ENCODE peak calls at places on chromosomes 11 and 22, in five cellular contexts. X is AG04450, U is natural killer cell, S is cardiac muscle cell, B is Caki2. V is an unnamed sample.

GRCh38 chr22:24427500-24428164 is at the start of gene ADORA2A:
- DNase-seq in X (no peak), B (no peak), S (no peak), U (peak), V (no peak)

GRCh38 chr11:12318791-12319733 is 58.3 kb upstream of the PARVA start:
- DNase-seq in S (no peak), U (no peak), X (peak), B (no peak), V (peak)

GRCh38 chr11:5737091-5737490 is 843 bp downstream of the OR56B1 start:
- DNase-seq in X (peak), U (no peak), B (no peak), S (no peak), V (no peak)

GRCh38 chr11:28822596-28822995 is 714.4 kb downstream of the METTL15 start:
- DNase-seq in X (no peak), S (no peak), B (no peak), U (no peak), V (no peak)

GRCh38 chr22:31998784-31999435 is 44.2 kb upstream of the SLC5A1 start:
- DNase-seq in B (no peak), X (no peak), U (no peak), S (no peak), V (no peak)

GRCh38 chr11:104997288-104997687 is 25.7 kb downstream of the CASP5 start:
- DNase-seq in B (no peak), S (no peak), X (no peak), U (no peak), V (peak)

GRCh38 chr11:34564406-34564805 is 50.8 kb upstream of the ELF5 start:
- DNase-seq in U (no peak), B (no peak), X (no peak), S (no peak), V (no peak)

GRCh38 chr11:102047305-102047924 is at the start of gene CFAP300:
- DNase-seq in B (peak), X (no peak), U (no peak), S (peak), V (peak)

GRCh38 chr11:99154277-99154676 is 133.5 kb downstream of the CNTN5 start:
- DNase-seq in B (no peak), U (no peak), X (no peak), S (no peak), V (no peak)

GRCh38 chr11:86115542-86116385 is 46.9 kb upstream of the PICALM start:
- DNase-seq in S (no peak), X (no peak), U (no peak), B (peak), V (no peak)

GRCh38 chr22:39664485-39665200 is 94.1 kb downstream of the CACNA1I start:
- DNase-seq in U (no peak), B (no peak), X (no peak), S (peak), V (peak)

GRCh38 chr22:21762712-21763581 is 27.4 kb upstream of the YPEL1 start:
- DNase-seq in U (peak), B (no peak), X (no peak), S (no peak), V (no peak)

GRCh38 chr22:45870011-45870410 is 107.0 kb downstream of the WNT7B start:
- DNase-seq in B (no peak), S (no peak), U (no peak), X (no peak), V (no peak)

GRCh38 chr11:44208976-44209603 is 100.8 kb downstream of the ALX4 start:
- DNase-seq in X (no peak), S (no peak), U (no peak), B (no peak), V (peak)

GRCh38 chr22:32996702-32997101 is 61.5 kb downstream of the SYN3 start:
- DNase-seq in X (no peak), U (no peak), B (no peak), S (no peak), V (no peak)

GRCh38 chr11:58616594-58616993 is 5.9 kb upstream of the CNTF start:
- DNase-seq in U (no peak), X (peak), S (no peak), B (no peak), V (peak)

GRCh38 chr11:8567597-8568198 is 26.3 kb downstream of the STK33 start:
- DNase-seq in S (no peak), U (no peak), X (no peak), B (peak), V (no peak)

GRCh38 chr11:46877580-46877979 is 31.5 kb upstream of the CKAP5 start:
- DNase-seq in S (no peak), B (no peak), U (no peak), X (no peak), V (no peak)

GRCh38 chr11:35943761-35944502 is at the start of gene LDLRAD3:
- DNase-seq in S (peak), U (peak), B (peak), X (peak), V (peak)

GRCh38 chr22:32904044-32904443 is 102.5 kb downstream of the TIMP3 start:
- DNase-seq in U (no peak), X (no peak), S (peak), B (peak), V (peak)

GRCh38 chr11:76260296-76260695 is 54.0 kb upstream of the WNT11 start:
- DNase-seq in S (no peak), X (no peak), U (no peak), B (no peak), V (no peak)

GRCh38 chr11:81772161-81772560 is 961.5 kb downstream of the FAM181B start:
- DNase-seq in X (no peak), S (no peak), B (no peak), U (no peak), V (peak)

GRCh38 chr11:46808804-46809431 is 37.2 kb downstream of the CKAP5 start:
- DNase-seq in S (no peak), U (no peak), X (no peak), B (peak), V (peak)

GRCh38 chr11:83007909-83008580 is 63.7 kb downstream of the RAB30 start:
- DNase-seq in X (no peak), B (no peak), S (peak), U (no peak), V (peak)

GRCh38 chr11:86848132-86848531 is 47.8 kb downstream of the PRSS23 start:
- DNase-seq in U (no peak), S (no peak), X (no peak), B (no peak), V (no peak)

GRCh38 chr22:35230839-35231584 is 26.3 kb upstream of the HMGXB4 start:
- DNase-seq in B (no peak), X (no peak), U (no peak), S (no peak), V (peak)

GRCh38 chr22:37109242-37109917 is at the start of gene TMPRSS6:
- DNase-seq in U (no peak), B (no peak), S (no peak), X (no peak), V (no peak)

GRCh38 chr11:63916837-63917684 is at the start of gene RCOR2:
- DNase-seq in S (peak), B (peak), U (peak), X (peak), V (peak)

GRCh38 chr11:67055812-67056211 is 835 bp upstream of the RHOD start:
- DNase-seq in X (no peak), B (peak), S (no peak), U (no peak), V (peak)

GRCh38 chr22:50739279-50739691 is 1.3 kb downstream of the ACR start:
- DNase-seq in S (no peak), U (peak), X (no peak), B (no peak), V (no peak)